ENCODE peak calls at places on chromosome 1, in six cellular contexts. R is neural progenitor cell; V is mucosa of descending colon; U is CD8-positive, alpha-beta T cell; J is hepatocyte; W is cardiac muscle cell. P is an unnamed sample.

GRCh38 chr1:184950209-184950608 is 24.1 kb downstream of the NIBAN1 start:
- DNase-seq in R (no peak), V (no peak), U (no peak), J (no peak), W (no peak), P (no peak)

GRCh38 chr1:18443573-18444520 is 36.9 kb upstream of the KLHDC7A start:
- DNase-seq in R (no peak), V (no peak), U (no peak), J (no peak), W (no peak), P (no peak)

GRCh38 chr1:91736999-91737615 is 148.8 kb downstream of the TGFBR3 start:
- DNase-seq in R (peak; percentile 77), V (no peak), U (no peak), J (peak; percentile 81), W (peak; percentile 82), P (peak; percentile 70)

GRCh38 chr1:19010995-19011696 is 54.7 kb upstream of the IFFO2 start:
- DNase-seq in R (peak; percentile 55), V (peak; percentile 85), U (peak; percentile 58), J (peak; percentile 95), W (no peak), P (peak; percentile 75)

GRCh38 chr1:4770713-4771112 is 116.3 kb downstream of the AJAP1 start:
- DNase-seq in R (no peak), V (no peak), U (no peak), J (no peak), W (no peak), P (no peak)

GRCh38 chr1:210496063-210496462 is 167.4 kb downstream of the HHAT start:
- DNase-seq in R (no peak), V (no peak), U (no peak), J (no peak), W (no peak), P (no peak)

GRCh38 chr1:9338354-9339250 is 45.9 kb downstream of the SPSB1 start:
- DNase-seq in R (no peak), V (no peak), U (no peak), J (peak; percentile 58), W (no peak), P (no peak)

GRCh38 chr1:38917337-38917736 is 24.3 kb downstream of the RHBDL2 start:
- DNase-seq in R (no peak), V (no peak), U (no peak), J (no peak), W (no peak), P (no peak)

GRCh38 chr1:58922302-58923089 is 138.6 kb upstream of the JUN start:
- DNase-seq in R (no peak), V (peak; percentile 89), U (peak; percentile 59), J (peak; percentile 88), W (peak; percentile 43), P (peak; percentile 65)

GRCh38 chr1:154117642-154118041 is 37.2 kb downstream of the NUP210L start:
- DNase-seq in R (no peak), V (no peak), U (no peak), J (no peak), W (no peak), P (no peak)

GRCh38 chr1:205246426-205247119 is 18.8 kb downstream of the TMCC2 start:
- DNase-seq in R (no peak), V (no peak), U (no peak), J (no peak), W (no peak), P (no peak)

GRCh38 chr1:182616130-182617074 is 12.2 kb upstream of the RGS16 start:
- DNase-seq in R (peak; percentile 81), V (peak; percentile 73), U (peak; percentile 84), J (peak; percentile 69), W (peak; percentile 57), P (peak; percentile 67)

GRCh38 chr1:56473582-56474270 is 105.6 kb downstream of the PLPP3 start:
- DNase-seq in R (no peak), V (no peak), U (no peak), J (no peak), W (no peak), P (no peak)

GRCh38 chr1:153586347-153586746 is 20.7 kb upstream of the S100A2 start:
- DNase-seq in R (no peak), V (no peak), U (no peak), J (no peak), W (no peak), P (no peak)

GRCh38 chr1:244173240-244173639 is 122.2 kb downstream of the ZBTB18 start:
- DNase-seq in R (peak; percentile 12), V (no peak), U (no peak), J (no peak), W (peak; percentile 74), P (no peak)

GRCh38 chr1:186442651-186443114 is 18.2 kb downstream of the PDC start:
- DNase-seq in R (no peak), V (no peak), U (no peak), J (no peak), W (no peak), P (no peak)

GRCh38 chr1:229003233-229004031 is 267.5 kb upstream of the RAB4A start:
- DNase-seq in R (peak; percentile 65), V (no peak), U (no peak), J (peak; percentile 28), W (no peak), P (no peak)

GRCh38 chr1:229004227-229004833 is 266.6 kb upstream of the RAB4A start:
- DNase-seq in R (no peak), V (no peak), U (no peak), J (no peak), W (no peak), P (no peak)

GRCh38 chr1:229001467-229001866 is 266.2 kb downstream of the RHOU start:
- DNase-seq in R (no peak), V (no peak), U (no peak), J (no peak), W (no peak), P (no peak)

GRCh38 chr1:229002037-229002436 is 266.8 kb downstream of the RHOU start:
- DNase-seq in R (no peak), V (no peak), U (no peak), J (no peak), W (no peak), P (no peak)

DNA sequence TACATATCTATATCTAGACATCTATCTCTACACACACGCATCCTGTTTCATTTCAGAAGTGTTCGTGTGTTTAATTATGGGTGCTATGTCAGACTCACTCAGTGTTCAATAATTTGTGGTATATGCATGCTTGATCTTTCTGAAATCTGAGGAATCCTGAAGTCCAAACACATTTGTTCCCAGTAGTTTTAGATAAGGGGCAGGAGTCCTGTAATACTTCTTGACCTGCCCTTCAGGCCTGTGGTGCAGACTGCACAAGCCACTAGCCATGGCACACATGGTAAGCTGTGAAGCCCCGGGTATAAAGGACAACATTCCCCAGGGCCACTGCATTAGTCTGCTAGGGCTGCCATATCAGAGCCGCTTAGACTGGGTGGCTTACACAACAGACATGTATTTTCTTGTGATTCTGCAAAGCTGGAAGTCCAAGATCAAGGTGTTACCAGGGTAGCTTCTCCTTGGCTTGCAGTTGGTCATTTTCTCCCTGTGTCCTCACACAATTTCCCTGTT is 267.2 kb downstream of the RHOU start:
- DNase-seq in R (no peak), V (no peak), U (no peak), J (no peak), W (no peak), P (no peak)
- H3K36me3 ChIP-seq in R (no peaks in the 10 kb centered on the region), V (no peaks in the 10 kb centered on the region), U (no peaks in the 10 kb centered on the region), J (no peaks in the 10 kb centered on the region), W (no peaks in the 10 kb centered on the region), P (no peaks in the 10 kb centered on the region)

GRCh38 chr1:119674835-119675289 is 26.8 kb upstream of the ZNF697 start:
- DNase-seq in R (no peak), V (no peak), U (no peak), J (no peak), W (peak; percentile 63), P (peak; percentile 38)
- TF ChIP-seq CTCF in R (no peak), V (peak; percentile 34), U (no peak), J (no peak), W (peak; percentile 69), P (no peak)

DNA sequence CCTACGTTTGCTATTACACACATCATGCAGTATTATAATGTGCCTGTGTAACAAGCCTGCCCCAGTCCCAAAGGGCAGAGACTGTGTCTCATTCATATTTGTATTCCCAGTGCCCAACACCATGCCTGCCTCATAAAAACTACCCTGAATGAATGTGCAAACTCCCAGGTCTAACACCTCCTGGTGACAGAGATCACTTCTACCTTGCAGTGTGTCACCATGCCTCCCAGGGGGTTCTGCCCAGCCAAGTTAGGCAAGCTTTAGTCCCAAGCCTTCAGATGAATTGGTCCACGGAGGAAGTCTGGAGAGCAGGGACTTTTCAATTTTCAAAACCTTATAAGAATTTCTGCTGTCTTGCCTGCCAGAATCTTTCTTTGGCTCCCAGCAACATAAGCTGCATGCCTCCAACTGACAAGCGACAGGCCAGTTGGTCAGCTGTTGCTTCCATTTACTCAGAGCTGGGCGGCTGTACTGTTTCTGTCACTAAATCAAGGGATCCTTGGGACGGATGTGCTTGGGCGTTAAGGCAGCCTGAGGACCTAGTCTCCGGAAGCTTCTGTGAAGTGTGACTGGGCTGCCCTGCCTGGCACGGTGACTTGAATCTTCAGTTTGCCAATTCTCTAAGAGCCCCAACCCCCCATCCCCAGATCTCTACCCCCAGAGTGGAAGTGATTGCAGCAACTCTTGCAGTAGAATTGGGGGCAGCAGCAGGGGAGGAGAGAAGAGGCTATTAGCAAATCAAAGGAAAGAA is 1.2 kb downstream of the RXRG start:
- DNase-seq in R (peak; percentile 48), V (no peak), U (no peak), J (no peak), W (peak; percentile 69), P (no peak)
- H3K36me3 ChIP-seq in R (no peaks in the 10 kb centered on the region), V (no peaks in the 10 kb centered on the region), U (no peaks in the 10 kb centered on the region), J (no peaks in the 10 kb centered on the region), W (no peaks in the 10 kb centered on the region), P (no peaks in the 10 kb centered on the region)

GRCh38 chr1:109644670-109645069 is 11.2 kb upstream of the GSTM4 start:
- DNase-seq in R (no peak), V (no peak), U (no peak), J (peak; percentile 74), W (no peak), P (no peak)

GRCh38 chr1:109642610-109643009 is 13.3 kb upstream of the GSTM4 start:
- DNase-seq in R (no peak), V (no peak), U (no peak), J (no peak), W (no peak), P (no peak)

GRCh38 chr1:109641341-109641740 is 14.6 kb upstream of the GSTM4 start:
- DNase-seq in R (no peak), V (no peak), U (no peak), J (no peak), W (no peak), P (no peak)

GRCh38 chr1:109640285-109640865 is 15.5 kb upstream of the GSTM4 start:
- DNase-seq in R (peak; percentile 79), V (peak; percentile 79), U (peak; percentile 96), J (peak; percentile 81), W (peak; percentile 81), P (peak; percentile 85)

DNA sequence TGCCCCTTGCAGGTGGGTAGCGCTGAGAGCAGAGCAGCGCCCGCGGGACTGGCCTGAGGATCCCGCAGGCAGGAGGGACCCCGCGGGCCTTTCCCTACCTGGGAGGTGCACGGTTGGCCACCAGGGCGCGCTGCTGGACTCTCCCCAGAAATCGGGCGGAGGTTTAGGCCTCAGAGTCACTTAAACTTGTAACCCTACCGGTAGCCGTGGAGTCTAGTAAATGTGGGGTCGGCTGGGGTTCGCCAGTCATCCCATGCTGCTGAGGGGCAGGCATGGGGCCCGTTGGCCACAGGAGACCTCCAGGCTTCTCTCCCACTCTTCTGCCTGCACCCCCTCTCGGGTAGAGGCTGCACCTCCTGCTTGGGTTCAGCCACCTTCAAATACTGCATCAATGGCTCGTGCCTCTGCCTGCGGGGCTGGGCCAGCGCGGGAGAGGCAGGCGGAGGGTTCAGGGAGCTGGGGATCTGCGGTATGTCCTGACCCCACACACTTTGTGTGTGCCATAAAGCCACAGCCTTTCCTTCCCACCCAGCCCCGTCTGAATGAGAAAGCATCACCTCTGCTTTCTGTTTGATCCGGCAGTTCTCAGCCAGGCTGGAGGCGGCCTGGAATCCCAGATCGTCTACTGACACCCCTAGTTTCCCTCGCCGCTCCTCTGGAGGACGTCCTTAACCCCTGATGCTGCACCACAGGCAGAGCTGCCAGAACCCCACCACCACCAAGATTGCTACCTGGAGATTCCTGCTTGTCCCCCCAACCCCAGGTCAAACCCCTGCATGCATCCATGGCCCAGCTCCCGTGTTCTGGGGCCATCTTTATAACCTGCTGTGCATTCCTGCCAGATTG is 12.3 kb upstream of the GSTM4 start:
- DNase-seq in R (peak; percentile 92), V (peak; percentile 87), U (peak; percentile 92), J (peak; percentile 90), W (peak; percentile 90), P (peak; percentile 75)
- TF ChIP-seq CTCF in R (peak; percentile 86), V (peak; percentile 85), U (peak; percentile 81), J (peak; percentile 84), W (peak; percentile 94), P (peak; percentile 73)